ENCODE peak calls at places on chromosomes 5 and 9, in four cellular contexts. U is anterior cingulate cortex, B is adipocyte, Y is T1000. N is an unnamed sample.

GRCh38 chr5:65395526-65396155 is 86.1 kb downstream of the ADAMTS6 start:
- DNase-seq in U (no peak), B (peak; percentile 28), Y (no peak), N (no peak)

GRCh38 chr5:77180167-77181081 is 30.1 kb upstream of the PDE8B start:
- DNase-seq in U (no peak), B (peak; percentile 30), Y (no peak), N (no peak)

GRCh38 chr5:1502737-1503120 is 21.0 kb downstream of the LPCAT1 start:
- DNase-seq in U (no peak), B (no peak), Y (no peak), N (no peak)

GRCh38 chr9:117916291-117916690 is 212.1 kb downstream of the TLR4 start:
- DNase-seq in U (no peak), B (no peak), Y (no peak), N (no peak)

GRCh38 chr5:5306696-5307095 is 115.8 kb upstream of the ICE1 start:
- DNase-seq in U (peak; percentile 9), B (peak; percentile 0), Y (no peak), N (no peak)

GRCh38 chr9:2018162-2018643 is 3.1 kb downstream of the SMARCA2 start:
- DNase-seq in U (no peak), B (no peak), Y (no peak), N (no peak)

GRCh38 chr9:130343445-130343918 is 77.9 kb downstream of the HMCN2 start:
- DNase-seq in U (no peak), B (peak; percentile 45), Y (no peak), N (no peak)

GRCh38 chr9:105661011-105661410 is 1.2 kb upstream of the TAL2 start:
- DNase-seq in U (no peak), B (no peak), Y (no peak), N (no peak)

GRCh38 chr9:68584110-68585033 is 43.7 kb upstream of the TMEM252 start:
- DNase-seq in U (peak; percentile 73), B (peak; percentile 93), Y (peak; percentile 63), N (peak; percentile 86)

GRCh38 chr9:77063645-77064285 is 44.3 kb downstream of the FOXB2 start:
- DNase-seq in U (no peak), B (peak; percentile 61), Y (peak; percentile 64), N (peak; percentile 25)

GRCh38 chr5:150595466-150596031 is 44.9 kb upstream of the SYNPO start:
- DNase-seq in U (no peak), B (no peak), Y (no peak), N (no peak)

GRCh38 chr9:86344818-86345217 is 9.4 kb downstream of the TUT7 start:
- DNase-seq in U (no peak), B (no peak), Y (no peak), N (no peak)

GRCh38 chr9:79408617-79409016 is 163.1 kb upstream of the TLE4 start:
- DNase-seq in U (no peak), B (no peak), Y (no peak), N (no peak)

GRCh38 chr5:134174841-134175839 is 1.6 kb downstream of the SKP1 start:
- DNase-seq in U (no peak), B (peak; percentile 73), Y (no peak), N (no peak)

GRCh38 chr5:90473321-90474234 is 993 bp downstream of the MBLAC2 start:
- DNase-seq in U (peak; percentile 57), B (peak; percentile 65), Y (peak; percentile 1), N (no peak)

GRCh38 chr5:115295775-115296129 is 702 bp downstream of the CCDC112 start:
- DNase-seq in U (no peak), B (no peak), Y (no peak), N (no peak)

GRCh38 chr9:137205126-137206069 is at the start of the genes NDOR1 and TMEM203:
- DNase-seq in U (peak; percentile 80), B (peak; percentile 97), Y (peak; percentile 58), N (peak; percentile 100)

GRCh38 chr9:7094576-7094975 is 336.8 kb downstream of the KDM4C start:
- DNase-seq in U (no peak), B (no peak), Y (no peak), N (no peak)

GRCh38 chr9:133114886-133115603 is 6.0 kb downstream of the RALGDS start:
- DNase-seq in U (no peak), B (no peak), Y (no peak), N (no peak)

GRCh38 chr9:74573792-74574191 is 76.7 kb downstream of the RORB start:
- DNase-seq in U (no peak), B (no peak), Y (no peak), N (no peak)

GRCh38 chr5:12703254-12703653 is 799.0 kb upstream of the CTNND2 start:
- DNase-seq in U (no peak), B (no peak), Y (no peak), N (no peak)

GRCh38 chr5:58937031-58937681 is 354.3 kb downstream of the RAB3C start:
- DNase-seq in U (no peak), B (no peak), Y (no peak), N (no peak)

GRCh38 chr9:135051316-135052038 is 36.0 kb upstream of the OLFM1 start:
- DNase-seq in U (no peak), B (no peak), Y (no peak), N (no peak)

GRCh38 chr5:132489051-132489770 is 1.4 kb downstream of the IRF1 start:
- DNase-seq in U (no peak), B (no peak), Y (no peak), N (no peak)

GRCh38 chr5:122493776-122494518 is 181.9 kb downstream of the SNCAIP start:
- DNase-seq in U (no peak), B (no peak), Y (no peak), N (no peak)

GRCh38 chr9:125493384-125493783 is 213.6 kb downstream of the MAPKAP1 start:
- DNase-seq in U (no peak), B (no peak), Y (no peak), N (no peak)

GRCh38 chr5:90606539-90606938 is 47.9 kb downstream of the ADGRV1 start:
- DNase-seq in U (no peak), B (no peak), Y (no peak), N (no peak)

GRCh38 chr5:10702040-10702629 is 58.9 kb downstream of the DAP start:
- DNase-seq in U (no peak), B (peak; percentile 88), Y (peak; percentile 56), N (peak; percentile 75)

GRCh38 chr9:122387526-122387925 is 16.7 kb downstream of the PTGS1 start:
- DNase-seq in U (no peak), B (no peak), Y (no peak), N (no peak)

GRCh38 chr5:107698286-107698685 is 27.5 kb upstream of the EFNA5 start:
- DNase-seq in U (no peak), B (peak; percentile 19), Y (no peak), N (no peak)

GRCh38 chr5:174872271-174872670 is 147.9 kb downstream of the MSX2 start:
- DNase-seq in U (no peak), B (peak; percentile 34), Y (no peak), N (no peak)

GRCh38 chr9:134434896-134435506 is 108.7 kb downstream of the RXRA start:
- DNase-seq in U (peak; percentile 79), B (peak; percentile 98), Y (peak; percentile 65), N (peak; percentile 97)

GRCh38 chr5:134131578-134132350 is 17.3 kb downstream of the TCF7 start:
- DNase-seq in U (no peak), B (no peak), Y (no peak), N (no peak)

GRCh38 chr5:111551569-111552275 is 39.4 kb upstream of the STARD4 start:
- DNase-seq in U (no peak), B (no peak), Y (no peak), N (no peak)

GRCh38 chr5:29148581-29148980 is 2044.9 kb upstream of the CDH6 start:
- DNase-seq in U (no peak), B (no peak), Y (no peak), N (no peak)

GRCh38 chr5:168712280-168712924 is 133.2 kb upstream of the PANK3 start:
- DNase-seq in U (no peak), B (peak; percentile 93), Y (peak; percentile 68), N (peak; percentile 85)

GRCh38 chr9:135340143-135340655 is 139.4 kb upstream of the PPP1R26 start:
- DNase-seq in U (no peak), B (no peak), Y (no peak), N (no peak)

GRCh38 chr9:113875420-113875916 is 641 bp upstream of the ZNF618 start:
- DNase-seq in U (no peak), B (no peak), Y (no peak), N (no peak)

GRCh38 chr9:131826966-131827525 is 87.2 kb upstream of the RAPGEF1 start:
- DNase-seq in U (no peak), B (no peak), Y (no peak), N (no peak)

N was measured in H54.